ENCODE peak calls at places on chromosomes 12 and 14, in six cellular contexts. A, V, X, Q, S and M are unnamed samples.

GRCh38 chr12:131082795-131083194 is 129.1 kb downstream of the ADGRD1 start:
- DNase-seq in A (no peak), V (no peak), X (no peak), Q (no peak), S (peak), M (no peak)

GRCh38 chr12:53613821-53614220 is 12.4 kb downstream of the ATF7 start:
- DNase-seq in A (no peak), V (no peak), X (no peak), Q (no peak), S (no peak), M (no peak)

GRCh38 chr12:52865090-52865944 is 16.5 kb upstream of the KRT78 start:
- DNase-seq in A (peak), V (peak), X (no peak), Q (peak), S (peak), M (no peak)

GRCh38 chr14:68762944-68763831 is 29.7 kb downstream of the ZFP36L1 start:
- DNase-seq in A (peak), V (no peak), X (no peak), Q (no peak), S (peak), M (no peak)

GRCh38 chr14:37232907-37233481 is 35.3 kb downstream of the MIPOL1 start:
- DNase-seq in A (no peak), V (no peak), X (peak), Q (no peak), S (no peak), M (peak)

GRCh38 chr14:99133563-99134332 is 138.2 kb downstream of the BCL11B start:
- DNase-seq in A (peak), V (no peak), X (no peak), Q (no peak), S (peak), M (no peak)

GRCh38 chr12:55996201-55996714 is 818 bp upstream of the SUOX start:
- DNase-seq in A (no peak), V (peak), X (no peak), Q (peak), S (no peak), M (no peak)

GRCh38 chr14:61101803-61102548 is 120.9 kb downstream of the SLC38A6 start:
- DNase-seq in A (no peak), V (no peak), X (no peak), Q (no peak), S (no peak), M (no peak)

GRCh38 chr12:53770281-53770680 is 18.5 kb upstream of the CISTR start:
- DNase-seq in A (no peak), V (no peak), X (peak), Q (no peak), S (no peak), M (peak)

GRCh38 chr14:80316426-80316825 is 105.1 kb upstream of the DIO2 start:
- DNase-seq in A (no peak), V (no peak), X (no peak), Q (no peak), S (no peak), M (no peak)

GRCh38 chr12:43338848-43339526 is 213.0 kb downstream of the ADAMTS20 start:
- DNase-seq in A (no peak), V (no peak), X (no peak), Q (no peak), S (no peak), M (peak)

GRCh38 chr12:54431911-54432814 is 13.1 kb upstream of the ITGA5 start:
- DNase-seq in A (peak), V (peak), X (no peak), Q (peak), S (no peak), M (no peak)

GRCh38 chr12:89665556-89665955 is 43.1 kb downstream of the ATP2B1 start:
- DNase-seq in A (no peak), V (no peak), X (no peak), Q (no peak), S (no peak), M (no peak)

GRCh38 chr14:60220917-60221316 is 28.1 kb upstream of the PPM1A start:
- DNase-seq in A (no peak), V (no peak), X (no peak), Q (no peak), S (no peak), M (no peak)

GRCh38 chr12:1741154-1741949 is 50.5 kb downstream of the ADIPOR2 start:
- DNase-seq in A (no peak), V (no peak), X (no peak), Q (no peak), S (no peak), M (no peak)

GRCh38 chr14:34098045-34098984 is 147.4 kb upstream of the EGLN3 start:
- DNase-seq in A (no peak), V (peak), X (no peak), Q (peak), S (no peak), M (peak)

GRCh38 chr14:105205718-105206208 is 24.7 kb upstream of the NUDT14 start:
- DNase-seq in A (no peak), V (no peak), X (no peak), Q (no peak), S (peak), M (no peak)

GRCh38 chr12:108332791-108333382 is 6.2 kb downstream of the CMKLR1 start:
- DNase-seq in A (peak), V (peak), X (no peak), Q (peak), S (peak), M (peak)

GRCh38 chr14:100256339-100256895 is 17.5 kb downstream of the YY1 start:
- DNase-seq in A (no peak), V (no peak), X (no peak), Q (no peak), S (no peak), M (no peak)

GRCh38 chr14:87944987-87945604 is 47.9 kb downstream of the GALC start:
- DNase-seq in A (no peak), V (no peak), X (peak), Q (no peak), S (no peak), M (peak)

GRCh38 chr14:101820283-101820798 is 58.8 kb downstream of the PPP2R5C start:
- DNase-seq in A (no peak), V (no peak), X (no peak), Q (no peak), S (no peak), M (no peak)

DNA sequence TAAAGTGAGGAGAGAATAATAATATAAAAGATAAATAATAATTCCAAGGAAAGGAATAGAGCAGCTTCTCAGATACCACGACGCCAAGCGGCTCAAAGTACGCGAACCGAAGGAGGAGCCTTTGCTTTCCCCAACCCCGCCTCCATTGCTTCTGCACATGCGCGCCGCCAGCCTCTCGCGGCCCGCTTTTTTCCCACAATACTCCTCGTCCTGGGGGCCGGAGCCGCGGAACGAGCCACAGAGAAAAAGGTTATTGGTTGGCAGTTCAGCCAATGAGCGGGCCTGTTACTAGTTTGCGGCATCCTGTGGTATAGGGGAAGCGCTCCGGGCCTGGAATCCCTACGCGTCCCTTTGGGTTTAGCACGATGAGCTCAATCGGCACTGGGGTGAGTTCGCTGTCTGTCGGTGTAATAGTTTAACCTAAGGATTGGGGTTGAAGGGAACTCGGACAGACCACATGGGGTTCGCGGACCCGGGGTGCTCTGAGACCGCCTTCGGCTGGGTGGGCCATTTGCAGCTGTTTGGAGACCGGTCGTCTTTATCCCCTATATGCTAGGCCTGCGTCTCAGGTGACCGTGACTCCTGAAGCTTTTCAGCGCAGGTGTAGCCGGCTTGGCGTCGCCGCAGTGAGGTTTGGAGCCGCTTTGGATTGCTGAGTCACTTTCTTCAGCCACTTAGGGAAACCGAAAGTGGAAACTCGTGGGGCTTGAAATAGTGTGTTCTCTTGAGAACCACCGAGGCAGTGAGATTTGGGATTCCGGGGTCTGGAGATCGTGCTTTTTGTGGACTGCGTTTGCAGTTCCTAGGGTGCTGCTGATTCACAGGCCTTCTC is at the start of gene PSMA3:
- DNase-seq in A (peak), V (peak), X (peak), Q (peak), S (peak), M (peak)
- TF ChIP-seq CTCF in A (no peak), V (no peak), X (no peak), Q (no peak), S (no peak), M (no peak)

GRCh38 chr14:22002860-22003284 is 329.3 kb upstream of the OR4E1 start:
- DNase-seq in A (no peak), V (peak), X (no peak), Q (no peak), S (no peak), M (no peak)
- TF ChIP-seq CTCF in A (peak), V (no peak), X (no peak), Q (no peak), S (peak), M (no peak)

DNA sequence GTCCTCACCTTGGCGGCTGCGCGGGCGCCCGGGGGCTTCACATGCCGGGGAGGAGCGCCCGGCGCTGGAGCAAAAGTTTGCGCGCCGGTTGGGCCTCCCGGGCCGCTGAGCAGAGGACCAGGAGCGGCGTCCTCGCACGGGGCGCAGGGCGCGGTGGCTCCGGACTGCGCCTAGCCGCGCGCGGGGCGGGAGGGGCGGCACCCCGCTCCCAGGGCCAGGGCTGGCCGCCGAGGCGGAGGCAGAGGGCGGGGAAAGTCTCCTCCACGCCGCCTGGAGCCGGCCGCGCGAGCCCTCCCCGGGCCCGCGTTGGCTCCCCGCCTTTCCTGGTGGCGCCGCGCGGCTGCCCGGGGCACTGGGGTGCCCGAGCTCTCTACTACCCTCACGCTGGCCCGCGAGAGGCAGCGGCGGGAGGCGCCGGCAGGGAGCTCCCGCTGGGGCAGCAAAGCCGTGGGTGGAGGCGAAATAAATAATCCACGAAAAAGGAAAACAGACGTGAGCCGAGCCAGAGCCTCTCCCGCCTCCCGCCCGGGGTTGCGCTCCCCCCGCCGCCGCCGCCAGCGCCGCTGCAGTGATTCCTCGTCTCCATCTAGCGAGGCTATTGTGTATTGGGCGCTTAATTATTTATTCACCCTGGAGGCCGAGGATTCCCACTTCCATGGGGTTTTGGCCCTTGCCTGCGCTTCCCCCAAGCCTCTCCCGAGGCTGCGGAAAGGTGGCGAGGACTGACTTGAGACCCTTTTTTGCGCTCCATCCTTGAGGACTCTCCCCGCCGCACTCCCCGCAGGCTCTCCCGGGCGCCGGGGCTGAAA is 476 bp upstream of the PRIMA1 start:
- DNase-seq in A (peak), V (peak), X (no peak), Q (no peak), S (no peak), M (no peak)
- TF ChIP-seq CTCF in A (peak), V (no peak), X (no peak), Q (no peak), S (peak), M (no peak)

GRCh38 chr12:6368906-6369525 is 6.3 kb downstream of the SCNN1A start:
- DNase-seq in A (no peak), V (no peak), X (no peak), Q (no peak), S (no peak), M (no peak)
- TF ChIP-seq CTCF in A (no peak), V (no peak), X (no peak), Q (no peak), S (no peak), M (no peak)

GRCh38 chr14:47917344-47917954 is 242.0 kb upstream of the MDGA2 start:
- DNase-seq in A (no peak), V (no peak), X (no peak), Q (no peak), S (no peak), M (no peak)
- TF ChIP-seq CTCF in A (peak), V (no peak), X (no peak), Q (no peak), S (peak), M (no peak)